ENCODE peak calls at places on chromosome 12, in eight cellular contexts. T, F, M, H, P, I, S and O are unnamed samples.
A peak's percentile ranks its signal among the peaks of the same experiment; 100 is the strongest.

GRCh38 chr12:28988384-28988704 is 160.7 kb upstream of the FAR2 start:
- DNase-seq in T (no peak), F (no peak), M (no peak), H (no peak), P (no peak), I (no peak), S (no peak), O (no peak)

GRCh38 chr12:67472551-67472950 is 176.0 kb upstream of the DYRK2 start:
- DNase-seq in T (no peak), F (peak; percentile 38), M (no peak), H (no peak), P (no peak), I (no peak), S (no peak), O (no peak)

GRCh38 chr12:42135264-42135814 is 9.3 kb downstream of the GXYLT1 start:
- DNase-seq in T (peak; percentile 78), F (no peak), M (peak; percentile 68), H (no peak), P (no peak), I (no peak), S (no peak), O (no peak)

GRCh38 chr12:123389560-123390351 is 5.8 kb downstream of the KMT5A start:
- DNase-seq in T (peak; percentile 29), F (peak; percentile 66), M (peak; percentile 60), H (peak; percentile 76), P (peak; percentile 65), I (peak; percentile 75), S (no peak), O (no peak)

GRCh38 chr12:43737646-43738045 is 20.9 kb downstream of the PUS7L start:
- DNase-seq in T (peak; percentile 82), F (no peak), M (peak; percentile 68), H (no peak), P (no peak), I (no peak), S (no peak), O (no peak)

GRCh38 chr12:78018146-78018910 is 187.6 kb downstream of the NAV3 start:
- DNase-seq in T (peak; percentile 77), F (no peak), M (no peak), H (no peak), P (peak; percentile 13), I (no peak), S (no peak), O (no peak)

GRCh38 chr12:51383281-51383905 is 7.8 kb downstream of the GALNT6 start:
- DNase-seq in T (no peak), F (no peak), M (peak; percentile 96), H (no peak), P (no peak), I (no peak), S (no peak), O (no peak)

GRCh38 chr12:128267651-128268347 is 829 bp downstream of the TMEM132C start:
- DNase-seq in T (no peak), F (no peak), M (no peak), H (no peak), P (no peak), I (no peak), S (no peak), O (no peak)

GRCh38 chr12:53268009-53268636 is at the start of gene ESPL1:
- DNase-seq in T (peak; percentile 70), F (peak; percentile 69), M (peak; percentile 71), H (peak; percentile 82), P (peak; percentile 68), I (peak; percentile 85), S (peak; percentile 38), O (peak; percentile 64)

GRCh38 chr12:48744251-48745008 is 27.9 kb upstream of the CCNT1 start:
- DNase-seq in T (no peak), F (no peak), M (no peak), H (no peak), P (no peak), I (no peak), S (no peak), O (no peak)

GRCh38 chr12:93003540-93004239 is 74.6 kb upstream of the EEA1 start:
- DNase-seq in T (no peak), F (no peak), M (no peak), H (no peak), P (peak; percentile 53), I (no peak), S (no peak), O (no peak)

GRCh38 chr12:100986595-100987547 is 192.3 kb downstream of the ANO4 start:
- DNase-seq in T (peak; percentile 81), F (no peak), M (no peak), H (no peak), P (no peak), I (no peak), S (no peak), O (no peak)

GRCh38 chr12:119659289-119659897 is 8.5 kb upstream of the PRKAB1 start:
- DNase-seq in T (no peak), F (no peak), M (peak; percentile 71), H (no peak), P (peak; percentile 31), I (no peak), S (no peak), O (no peak)

GRCh38 chr12:52254180-52254964 is 20.1 kb upstream of the KRT86 start:
- DNase-seq in T (no peak), F (no peak), M (peak; percentile 6), H (no peak), P (no peak), I (no peak), S (no peak), O (no peak)

GRCh38 chr12:96981053-96981452 is 74.0 kb downstream of the NEDD1 start:
- DNase-seq in T (peak; percentile 95), F (no peak), M (peak; percentile 53), H (no peak), P (no peak), I (no peak), S (no peak), O (no peak)

GRCh38 chr12:72209096-72209495 is 63.1 kb upstream of the TRHDE start:
- DNase-seq in T (no peak), F (no peak), M (no peak), H (no peak), P (no peak), I (no peak), S (no peak), O (no peak)

GRCh38 chr12:68267892-68268396 is 14.5 kb upstream of the IL22 start:
- DNase-seq in T (peak; percentile 84), F (no peak), M (peak; percentile 11), H (no peak), P (no peak), I (no peak), S (no peak), O (no peak)

GRCh38 chr12:43551971-43552559 is at the start of gene ADAMTS20:
- DNase-seq in T (peak; percentile 15), F (no peak), M (no peak), H (no peak), P (no peak), I (no peak), S (no peak), O (no peak)

GRCh38 chr12:58174316-58174715 is 232.9 kb downstream of the ATP23 start:
- DNase-seq in T (no peak), F (no peak), M (no peak), H (no peak), P (no peak), I (no peak), S (no peak), O (no peak)

GRCh38 chr12:47121146-47121545 is 41.4 kb upstream of the AMIGO2 start:
- DNase-seq in T (peak; percentile 70), F (no peak), M (peak; percentile 74), H (no peak), P (no peak), I (no peak), S (no peak), O (no peak)

GRCh38 chr12:69610126-69610525 is 581 bp downstream of the LRRC10 start:
- DNase-seq in T (no peak), F (no peak), M (no peak), H (no peak), P (no peak), I (no peak), S (no peak), O (no peak)
- H3K4me3 ChIP-seq in T (no peak overlapping the region), F (peak overlapping the region; percentile 67), M (no peak overlapping the region), H (no peak overlapping the region), P (no peak overlapping the region), I (peak overlapping the region; percentile 62), S (no peak overlapping the region), O (no peak overlapping the region)

DNA sequence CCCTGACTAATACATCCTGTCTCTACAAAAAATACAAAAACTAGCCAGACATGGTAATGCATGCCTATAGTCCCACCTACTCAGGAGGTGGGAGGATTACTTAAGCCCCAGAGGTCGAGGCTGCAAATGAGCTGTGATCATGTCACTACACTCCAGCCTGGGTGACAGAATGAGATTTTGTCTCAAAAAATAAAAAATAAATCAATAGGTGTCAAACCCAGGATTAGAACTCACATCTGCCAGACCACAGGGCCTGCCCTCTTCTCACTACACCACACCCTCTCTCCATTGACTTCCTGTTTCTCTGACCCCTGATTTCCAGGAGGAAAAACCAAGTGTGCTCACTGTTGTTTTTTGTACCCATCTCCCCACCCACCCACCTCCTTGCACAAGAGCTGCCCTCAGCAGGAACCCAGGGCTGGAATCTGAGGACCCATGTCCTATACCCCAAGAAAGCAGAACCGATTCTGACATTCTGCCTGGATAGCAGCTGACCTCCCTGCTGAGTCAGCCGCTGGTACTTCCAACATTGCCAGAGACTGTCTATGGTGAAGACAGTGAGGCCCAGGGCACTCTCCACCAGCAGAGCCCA is 6.2 kb downstream of the CMKLR1 start:
- DNase-seq in T (no peak), F (peak; percentile 51), M (no peak), H (peak; percentile 84), P (peak; percentile 70), I (no peak), S (no peak), O (no peak)
- H3K4me1 ChIP-seq in T (no peaks in the 10 kb centered on the region), F (peaks cover 39% of the 10 kb centered on the region), M (no peaks in the 10 kb centered on the region), H (peaks cover 8% of the 10 kb centered on the region), P (peaks cover 16% of the 10 kb centered on the region), I (peaks cover 19% of the 10 kb centered on the region), S (no peaks in the 10 kb centered on the region), O (no peaks in the 10 kb centered on the region)

GRCh38 chr12:15543347-15543746 is 221.0 kb downstream of the PTPRO start:
- DNase-seq in T (no peak), F (no peak), M (no peak), H (no peak), P (no peak), I (no peak), S (no peak), O (no peak)

GRCh38 chr12:15541996-15542631 is 219.8 kb downstream of the PTPRO start:
- DNase-seq in T (peak; percentile 43), F (no peak), M (no peak), H (no peak), P (no peak), I (no peak), S (no peak), O (no peak)

GRCh38 chr12:15544589-15544988 is 222.3 kb downstream of the PTPRO start:
- DNase-seq in T (no peak), F (no peak), M (no peak), H (no peak), P (no peak), I (no peak), S (no peak), O (no peak)

GRCh38 chr12:15546102-15546701 is 223.9 kb downstream of the PTPRO start:
- DNase-seq in T (no peak), F (no peak), M (no peak), H (no peak), P (no peak), I (no peak), S (no peak), O (no peak)

GRCh38 chr12:15545329-15545728 is 223.0 kb downstream of the PTPRO start:
- DNase-seq in T (no peak), F (no peak), M (no peak), H (no peak), P (no peak), I (no peak), S (no peak), O (no peak)
- H3K27ac ChIP-seq in T (no peak overlapping the region), F (no peak overlapping the region), M (no peak overlapping the region), H (no peak overlapping the region), P (no peak overlapping the region), I (no peak overlapping the region), S (no peak overlapping the region), O (peak overlapping the region; percentile 54)

GRCh38 chr12:34219046-34219770 is 196.9 kb downstream of the ALG10 start:
- DNase-seq in T (no peak), F (no peak), M (no peak), H (no peak), P (no peak), I (no peak), S (no peak), O (no peak)
- H3K4me3 ChIP-seq in T (no peak overlapping the region), F (peak overlapping the region; percentile 72), M (peak overlapping the region; percentile 87), H (peak overlapping the region; percentile 25), P (no peak overlapping the region), I (peak overlapping the region; percentile 68), S (no peak overlapping the region), O (peak overlapping the region; percentile 48)